ENCODE peak calls at places on chromosomes 7 and 10, in six cellular contexts. O, Q, T, P, B and U are unnamed samples.

GRCh38 chr10:71618176-71618575 is 101.4 kb downstream of the C10orf105 start:
- DNase-seq in O (no peak), Q (no peak), T (no peak), P (no peak), B (no peak), U (no peak)

GRCh38 chr7:6168469-6168868 is 104.0 kb downstream of the CYTH3 start:
- DNase-seq in O (no peak), Q (no peak), T (no peak), P (no peak), B (no peak), U (no peak)

GRCh38 chr7:84783161-84783803 is 403.6 kb downstream of the SEMA3D start:
- DNase-seq in O (no peak), Q (no peak), T (no peak), P (no peak), B (no peak), U (no peak)

GRCh38 chr10:49743464-49744075 is 18.6 kb downstream of the OGDHL start:
- DNase-seq in O (no peak), Q (no peak), T (no peak), P (no peak), B (no peak), U (no peak)

GRCh38 chr10:125547010-125547650 is 135.8 kb downstream of the TEX36 start:
- DNase-seq in O (no peak), Q (no peak), T (no peak), P (no peak), B (no peak), U (no peak)

GRCh38 chr10:51528527-51528926 is 170.9 kb downstream of the CSTF2T start:
- DNase-seq in O (no peak), Q (no peak), T (no peak), P (no peak), B (no peak), U (no peak)

GRCh38 chr7:30464231-30464660 is 14.3 kb downstream of the NOD1 start:
- DNase-seq in O (no peak), Q (no peak), T (no peak), P (no peak), B (no peak), U (peak)

GRCh38 chr10:44756235-44756634 is 154.9 kb upstream of the TMEM72 start:
- DNase-seq in O (no peak), Q (no peak), T (peak), P (no peak), B (no peak), U (no peak)

GRCh38 chr7:157309990-157310668 is 26.7 kb upstream of the DNAJB6 start:
- DNase-seq in O (no peak), Q (no peak), T (peak), P (no peak), B (peak), U (peak)

GRCh38 chr7:26060713-26061339 is 91.2 kb upstream of the NFE2L3 start:
- DNase-seq in O (peak), Q (no peak), T (no peak), P (no peak), B (no peak), U (no peak)

GRCh38 chr7:37488163-37488759 is 39.6 kb upstream of the ELMO1 start:
- DNase-seq in O (no peak), Q (no peak), T (no peak), P (no peak), B (no peak), U (no peak)

GRCh38 chr7:1460757-1461639 is 1.7 kb upstream of the MICALL2 start:
- DNase-seq in O (no peak), Q (no peak), T (peak), P (no peak), B (peak), U (no peak)

GRCh38 chr7:107966701-107967100 is 36.3 kb downstream of the LAMB1 start:
- DNase-seq in O (peak), Q (no peak), T (peak), P (no peak), B (peak), U (peak)

GRCh38 chr10:96833220-96834001 is 1.3 kb downstream of the LCOR start:
- DNase-seq in O (peak), Q (peak), T (peak), P (no peak), B (no peak), U (peak)

GRCh38 chr10:100895346-100895745 is 17.4 kb upstream of the SLF2 start:
- DNase-seq in O (no peak), Q (no peak), T (no peak), P (no peak), B (no peak), U (no peak)

GRCh38 chr10:95814011-95814727 is 58.2 kb downstream of the ENTPD1 start:
- DNase-seq in O (no peak), Q (no peak), T (peak), P (no peak), B (no peak), U (peak)

GRCh38 chr7:132187869-132188789 is 388.1 kb downstream of the PLXNA4 start:
- DNase-seq in O (no peak), Q (no peak), T (no peak), P (no peak), B (no peak), U (no peak)

GRCh38 chr10:58998924-58999713 is 177.3 kb upstream of the PHYHIPL start:
- DNase-seq in O (no peak), Q (no peak), T (peak), P (no peak), B (no peak), U (no peak)